ENCODE peak calls at places on chromosomes 2 and 18, in five cellular contexts. X, G, Q, B and C are unnamed samples.

GRCh38 chr18:35174093-35174731 is 66.6 kb upstream of the ZNF397 start:
- DNase-seq in B (no peak), Q (no peak), G (no peak), X (no peak), C (no peak)

GRCh38 chr2:150494234-150494913 is 6.9 kb upstream of the RND3 start:
- DNase-seq in X (no peak), Q (no peak), B (no peak), G (no peak), C (no peak)

GRCh38 chr18:48824231-48824970 is 126.4 kb downstream of the SMAD7 start:
- DNase-seq in B (no peak), X (peak; percentile 6), G (no peak), Q (no peak), C (peak; percentile 41)

GRCh38 chr18:36379426-36379984 is 82.0 kb downstream of the FHOD3 start:
- DNase-seq in X (no peak), G (no peak), B (no peak), Q (no peak), C (no peak)

GRCh38 chr2:186697536-186697935 is 3.7 kb downstream of the FAM171B start:
- DNase-seq in Q (peak; percentile 51), G (peak; percentile 27), B (no peak), X (no peak), C (no peak)

GRCh38 chr2:211745295-211746097 is 793.1 kb downstream of the ERBB4 start:
- DNase-seq in X (peak; percentile 34), B (peak; percentile 76), Q (peak; percentile 49), G (peak; percentile 53), C (no peak)

GRCh38 chr18:51211552-51211951 is 14.1 kb upstream of the MEX3C start:
- DNase-seq in Q (peak; percentile 59), X (peak; percentile 21), G (peak; percentile 94), B (no peak), C (no peak)

GRCh38 chr2:239700946-239701345 is 300.1 kb upstream of the HDAC4 start:
- DNase-seq in G (no peak), X (peak; percentile 6), B (no peak), Q (no peak), C (no peak)

GRCh38 chr2:213281156-213281555 is 3.1 kb upstream of the SPAG16 start:
- DNase-seq in Q (peak; percentile 30), B (no peak), G (peak; percentile 49), X (no peak), C (no peak)

GRCh38 chr18:5057348-5058012 is 139.6 kb downstream of the AKAIN1 start:
- DNase-seq in B (peak; percentile 85), X (peak; percentile 33), G (peak; percentile 26), Q (peak; percentile 31), C (no peak)

GRCh38 chr2:220079595-220079994 is 452.2 kb downstream of the SLC4A3 start:
- DNase-seq in G (no peak), B (no peak), Q (no peak), X (no peak), C (no peak)

GRCh38 chr2:206936006-206936405 is 3.3 kb upstream of the CPO start:
- DNase-seq in Q (no peak), X (no peak), B (no peak), G (no peak), C (no peak)

DNA sequence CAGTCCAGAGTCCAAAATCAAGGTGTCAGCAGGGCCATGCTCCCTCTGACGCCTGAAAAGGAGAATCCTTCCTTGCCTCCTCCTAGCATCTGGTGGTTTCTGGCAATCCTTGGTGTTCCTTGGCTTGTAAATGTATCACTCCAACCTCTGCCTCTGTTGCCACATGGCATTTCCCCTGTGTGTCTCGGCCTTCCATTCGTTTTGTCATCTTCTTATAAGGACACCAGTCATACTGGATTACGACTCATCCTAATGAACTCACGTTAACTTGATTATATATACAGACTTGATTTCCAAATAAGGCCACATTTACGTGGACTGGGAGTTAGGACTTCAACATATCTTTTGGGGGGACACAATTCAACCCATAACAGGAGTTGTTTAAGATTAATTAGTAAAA is 15.8 kb downstream of the PMAIP1 start:
- DNase-seq in X (no peak), Q (peak; percentile 61), B (no peak), G (peak; percentile 46), C (no peak)
- H3K9ac ChIP-seq in X (no peak overlapping the region), Q (no peak overlapping the region), B (no peak overlapping the region), G (no peak overlapping the region), C (no peak overlapping the region)

DNA sequence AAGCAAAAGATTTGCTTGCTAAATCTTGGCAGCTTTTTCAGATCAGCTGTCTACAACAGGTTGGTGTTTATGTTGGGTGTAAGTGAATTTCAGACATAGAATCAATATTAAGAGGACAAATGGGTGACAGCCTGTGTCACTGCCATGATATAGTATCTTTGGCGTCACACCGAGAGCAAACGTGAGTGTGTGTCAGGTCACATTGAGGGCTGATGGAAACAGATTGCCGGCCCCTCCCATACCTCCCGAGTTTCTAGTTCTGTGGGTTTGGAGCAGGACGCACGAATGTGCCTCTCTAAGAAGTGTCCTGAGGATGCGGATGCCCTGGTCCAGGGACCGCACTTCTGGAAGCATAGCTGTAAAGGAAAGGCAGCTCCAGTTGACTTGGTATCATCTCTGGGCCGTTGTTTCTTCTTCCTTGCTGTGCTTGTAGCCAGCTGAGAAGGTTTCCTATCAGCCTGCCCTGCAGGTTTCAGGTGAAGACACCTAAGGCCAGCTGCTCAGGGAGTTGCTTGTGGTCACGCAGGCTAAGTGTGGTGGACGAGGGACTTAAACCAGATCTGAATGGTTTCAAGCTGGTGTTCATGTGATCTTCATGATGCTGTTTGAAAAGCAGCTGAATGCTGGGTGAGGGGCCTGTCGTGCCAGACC is 6.4 kb downstream of the AGAP1 start:
- DNase-seq in Q (no peak), X (no peak), G (no peak), B (no peak), C (no peak)
- H3K4me1 ChIP-seq in Q (peaks cover 20% of the 10 kb centered on the region), X (peaks cover 4% of the 10 kb centered on the region), G (peaks cover 21% of the 10 kb centered on the region), B (peaks cover 93% of the 10 kb centered on the region), C (peaks cover 31% of the 10 kb centered on the region)

GRCh38 chr2:129281761-129282160 is 697.7 kb upstream of the RAB6C start:
- DNase-seq in B (no peak), X (no peak), Q (no peak), G (no peak), C (no peak)
- H3K9ac ChIP-seq in B (no peak overlapping the region), X (no peak overlapping the region), Q (no peak overlapping the region), G (no peak overlapping the region), C (no peak overlapping the region)

DNA sequence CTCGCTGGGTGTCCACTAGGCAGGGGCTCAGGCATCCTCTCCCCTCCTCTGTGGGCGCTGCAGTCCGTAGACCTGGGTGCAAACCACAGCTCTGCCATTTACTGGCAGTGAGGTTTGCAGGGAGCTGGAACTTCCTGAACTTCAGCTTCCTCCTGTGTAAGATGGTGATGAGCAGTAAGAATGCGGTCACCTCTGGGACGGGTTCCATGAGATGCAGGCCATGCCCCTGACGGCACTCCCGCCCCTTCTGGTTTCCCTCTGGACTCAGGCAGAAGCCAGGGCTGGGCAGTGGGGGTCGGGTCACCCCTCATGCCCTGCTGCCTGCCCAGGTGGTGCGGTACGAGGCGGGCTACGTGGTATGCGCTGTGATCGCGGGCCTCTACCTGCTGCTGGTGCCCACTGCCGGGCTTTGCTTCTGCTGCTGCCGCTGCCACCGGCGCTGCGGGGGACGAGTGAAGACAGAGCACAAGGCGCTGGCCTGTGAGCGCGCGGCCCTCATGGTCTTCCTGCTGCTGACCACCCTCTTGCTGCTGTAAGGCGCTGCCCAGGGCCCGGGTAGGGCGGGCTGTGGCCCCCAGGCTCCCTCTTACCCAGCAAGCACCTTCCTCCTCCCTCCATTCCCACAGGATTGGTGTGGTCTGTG is 1.5 kb downstream of the PROM2 start:
- DNase-seq in X (peak; percentile 57), G (peak; percentile 46), Q (no peak), B (no peak), C (peak; percentile 78)
- H3K4me1 ChIP-seq in X (peaks cover 4% of the 10 kb centered on the region), G (no peaks in the 10 kb centered on the region), Q (no peaks in the 10 kb centered on the region), B (no peaks in the 10 kb centered on the region), C (no peaks in the 10 kb centered on the region)

GRCh38 chr18:58540381-58540943 is 88.4 kb downstream of the ALPK2 start:
- DNase-seq in G (no peak), X (no peak), B (no peak), Q (no peak), C (no peak)

GRCh38 chr18:58539659-58540380 is 89.1 kb downstream of the ALPK2 start:
- DNase-seq in Q (no peak), X (no peak), G (no peak), B (no peak), C (no peak)

GRCh38 chr18:58541789-58542425 is 87.0 kb downstream of the ALPK2 start:
- DNase-seq in X (no peak), B (no peak), Q (peak; percentile 99), G (peak; percentile 100), C (no peak)

GRCh38 chr18:58542426-58543159 is 86.3 kb downstream of the ALPK2 start:
- DNase-seq in Q (no peak), B (no peak), X (no peak), G (no peak), C (no peak)

GRCh38 chr18:58541137-58541788 is 87.6 kb downstream of the ALPK2 start:
- DNase-seq in X (no peak), G (peak; percentile 32), B (peak; percentile 59), Q (peak; percentile 44), C (no peak)
- H3K9ac ChIP-seq in X (no peak overlapping the region), G (no peak overlapping the region), B (no peak overlapping the region), Q (no peak overlapping the region), C (no peak overlapping the region)